ENCODE peak calls at places on chromosomes 7 and 10, in seven cellular contexts. One of them, this sample, is unnamed.

GRCh38 chr10:63368365-63368764 is 97.4 kb downstream of the JMJD1C start:
- DNase-seq in GM12865: no peak
- DNase-seq in foreskin melanocyte: no peak
- DNase-seq in body of pancreas: no peak
- DNase-seq in KBM-7: no peak
- DNase-seq in stimulated activated CD8-positive, alpha-beta memory T cell treated with anti-CD3 and anti-CD28 coated beads, Interleukin-12 subunit alpha, Interleukin-12 subunit beta, amount 100 ng/mL, for 1 hour: no peak
- DNase-seq in T-helper 2 cell: no peak
- DNase-seq in this sample: no peak

GRCh38 chr10:88507380-88507779 is 75.7 kb downstream of the RNLS start:
- DNase-seq in GM12865: no peak
- DNase-seq in foreskin melanocyte: no peak
- DNase-seq in body of pancreas: no peak
- DNase-seq in KBM-7: no peak
- DNase-seq in stimulated activated CD8-positive, alpha-beta memory T cell treated with anti-CD3 and anti-CD28 coated beads, Interleukin-12 subunit alpha, Interleukin-12 subunit beta, amount 100 ng/mL, for 1 hour: no peak
- DNase-seq in T-helper 2 cell: no peak
- DNase-seq in this sample: no peak

GRCh38 chr10:124837687-124838086 is 36.1 kb downstream of the ABRAXAS2 start:
- DNase-seq in GM12865: no peak
- DNase-seq in foreskin melanocyte: no peak
- DNase-seq in body of pancreas: no peak
- DNase-seq in KBM-7: no peak
- DNase-seq in stimulated activated CD8-positive, alpha-beta memory T cell treated with anti-CD3 and anti-CD28 coated beads, Interleukin-12 subunit alpha, Interleukin-12 subunit beta, amount 100 ng/mL, for 1 hour: no peak
- DNase-seq in T-helper 2 cell: no peak
- DNase-seq in this sample: no peak

GRCh38 chr7:54069843-54070242 is 472.3 kb upstream of the VSTM2A start:
- DNase-seq in GM12865: no peak
- DNase-seq in foreskin melanocyte: no peak
- DNase-seq in body of pancreas: no peak
- DNase-seq in KBM-7: no peak
- DNase-seq in stimulated activated CD8-positive, alpha-beta memory T cell treated with anti-CD3 and anti-CD28 coated beads, Interleukin-12 subunit alpha, Interleukin-12 subunit beta, amount 100 ng/mL, for 1 hour: no peak
- DNase-seq in T-helper 2 cell: no peak
- DNase-seq in this sample: no peak

GRCh38 chr10:70053896-70054641 is 1.4 kb downstream of the MACROH2A2 start:
- DNase-seq in GM12865: no peak
- DNase-seq in foreskin melanocyte: no peak
- DNase-seq in body of pancreas: peak
- DNase-seq in KBM-7: no peak
- DNase-seq in stimulated activated CD8-positive, alpha-beta memory T cell treated with anti-CD3 and anti-CD28 coated beads, Interleukin-12 subunit alpha, Interleukin-12 subunit beta, amount 100 ng/mL, for 1 hour: no peak
- DNase-seq in T-helper 2 cell: peak
- DNase-seq in this sample: no peak

GRCh38 chr10:6586501-6586900 is 6.4 kb upstream of the PRKCQ start:
- DNase-seq in GM12865: no peak
- DNase-seq in foreskin melanocyte: no peak
- DNase-seq in body of pancreas: no peak
- DNase-seq in KBM-7: no peak
- DNase-seq in stimulated activated CD8-positive, alpha-beta memory T cell treated with anti-CD3 and anti-CD28 coated beads, Interleukin-12 subunit alpha, Interleukin-12 subunit beta, amount 100 ng/mL, for 1 hour: no peak
- DNase-seq in T-helper 2 cell: no peak
- DNase-seq in this sample: no peak

GRCh38 chr7:158273138-158273651 is 314.4 kb downstream of the PTPRN2 start:
- DNase-seq in GM12865: no peak
- DNase-seq in foreskin melanocyte: no peak
- DNase-seq in body of pancreas: no peak
- DNase-seq in KBM-7: no peak
- DNase-seq in stimulated activated CD8-positive, alpha-beta memory T cell treated with anti-CD3 and anti-CD28 coated beads, Interleukin-12 subunit alpha, Interleukin-12 subunit beta, amount 100 ng/mL, for 1 hour: no peak
- DNase-seq in T-helper 2 cell: no peak
- DNase-seq in this sample: no peak

GRCh38 chr7:154792436-154793055 is 210.4 kb downstream of the PAXIP1 start:
- DNase-seq in GM12865: no peak
- DNase-seq in foreskin melanocyte: no peak
- DNase-seq in body of pancreas: no peak
- DNase-seq in KBM-7: no peak
- DNase-seq in stimulated activated CD8-positive, alpha-beta memory T cell treated with anti-CD3 and anti-CD28 coated beads, Interleukin-12 subunit alpha, Interleukin-12 subunit beta, amount 100 ng/mL, for 1 hour: no peak
- DNase-seq in T-helper 2 cell: no peak
- DNase-seq in this sample: no peak

GRCh38 chr7:121605297-121605640 is 209.2 kb upstream of the FAM3C start:
- DNase-seq in GM12865: no peak
- DNase-seq in foreskin melanocyte: peak
- DNase-seq in body of pancreas: no peak
- DNase-seq in KBM-7: no peak
- DNase-seq in stimulated activated CD8-positive, alpha-beta memory T cell treated with anti-CD3 and anti-CD28 coated beads, Interleukin-12 subunit alpha, Interleukin-12 subunit beta, amount 100 ng/mL, for 1 hour: no peak
- DNase-seq in T-helper 2 cell: no peak
- DNase-seq in this sample: no peak

GRCh38 chr10:21751341-21752310 is 217.6 kb downstream of the MLLT10 start:
- DNase-seq in GM12865: no peak
- DNase-seq in foreskin melanocyte: no peak
- DNase-seq in body of pancreas: no peak
- DNase-seq in KBM-7: no peak
- DNase-seq in stimulated activated CD8-positive, alpha-beta memory T cell treated with anti-CD3 and anti-CD28 coated beads, Interleukin-12 subunit alpha, Interleukin-12 subunit beta, amount 100 ng/mL, for 1 hour: no peak
- DNase-seq in T-helper 2 cell: no peak
- DNase-seq in this sample: no peak

GRCh38 chr7:128888039-128888755 is 22.3 kb downstream of the KCP start:
- DNase-seq in GM12865: no peak
- DNase-seq in foreskin melanocyte: no peak
- DNase-seq in body of pancreas: no peak
- DNase-seq in KBM-7: no peak
- DNase-seq in stimulated activated CD8-positive, alpha-beta memory T cell treated with anti-CD3 and anti-CD28 coated beads, Interleukin-12 subunit alpha, Interleukin-12 subunit beta, amount 100 ng/mL, for 1 hour: no peak
- DNase-seq in T-helper 2 cell: no peak
- DNase-seq in this sample: no peak

GRCh38 chr7:93663561-93664299 is 89.2 kb upstream of the CALCR start:
- DNase-seq in GM12865: no peak
- DNase-seq in foreskin melanocyte: no peak
- DNase-seq in body of pancreas: no peak
- DNase-seq in KBM-7: no peak
- DNase-seq in stimulated activated CD8-positive, alpha-beta memory T cell treated with anti-CD3 and anti-CD28 coated beads, Interleukin-12 subunit alpha, Interleukin-12 subunit beta, amount 100 ng/mL, for 1 hour: no peak
- DNase-seq in T-helper 2 cell: no peak
- DNase-seq in this sample: no peak

GRCh38 chr7:102897856-102898531 is 14.8 kb upstream of the LRRC17 start:
- DNase-seq in GM12865: no peak
- DNase-seq in foreskin melanocyte: no peak
- DNase-seq in body of pancreas: no peak
- DNase-seq in KBM-7: peak
- DNase-seq in stimulated activated CD8-positive, alpha-beta memory T cell treated with anti-CD3 and anti-CD28 coated beads, Interleukin-12 subunit alpha, Interleukin-12 subunit beta, amount 100 ng/mL, for 1 hour: no peak
- DNase-seq in T-helper 2 cell: no peak
- DNase-seq in this sample: no peak